ENCODE peak calls at places on chromosomes 5 and 9, in eight cellular contexts. V is hepatocyte, T is GM23248, R is OCI-LY7, W is GM23338, X is HCT116, Q is PC-3, Z is MM.1S. B is an unnamed sample.

GRCh38 chr5:141889282-141889871 is 11.2 kb upstream of the PCDH1 start:
- DNase-seq in V (no peak), T (peak; percentile 60), R (peak; percentile 43), W (no peak), X (no peak), Q (peak; percentile 35), Z (peak; percentile 45), B (no peak)

GRCh38 chr5:68798877-68799276 is 294.9 kb upstream of the SLC30A5 start:
- DNase-seq in V (no peak), T (peak; percentile 23), R (no peak), W (no peak), X (no peak), Q (no peak), Z (no peak), B (no peak)

GRCh38 chr5:54742417-54742889 is 224.9 kb downstream of the SNX18 start:
- DNase-seq in V (peak; percentile 49), T (peak; percentile 79), R (no peak), W (peak; percentile 44), X (no peak), Q (peak; percentile 79), Z (peak; percentile 14), B (peak; percentile 27)

GRCh38 chr9:8486095-8486494 is 686.5 kb upstream of the DMAC1 start:
- DNase-seq in V (peak; percentile 25), T (no peak), R (no peak), W (peak; percentile 78), X (no peak), Q (no peak), Z (no peak), B (peak; percentile 72)

GRCh38 chr5:138950411-138951011 is 75.4 kb upstream of the LRRTM2 start:
- DNase-seq in V (no peak), T (no peak), R (no peak), W (no peak), X (no peak), Q (no peak), Z (no peak), B (no peak)

GRCh38 chr5:16602182-16602581 is 14.6 kb downstream of the RETREG1 start:
- DNase-seq in V (no peak), T (no peak), R (no peak), W (peak; percentile 21), X (no peak), Q (no peak), Z (no peak), B (no peak)

GRCh38 chr5:27341342-27341741 is 303.0 kb upstream of the CDH9 start:
- DNase-seq in V (no peak), T (no peak), R (no peak), W (no peak), X (no peak), Q (no peak), Z (no peak), B (no peak)

GRCh38 chr5:13427859-13428557 is 516.5 kb downstream of the DNAH5 start:
- DNase-seq in V (no peak), T (no peak), R (no peak), W (no peak), X (no peak), Q (peak; percentile 88), Z (no peak), B (no peak)

GRCh38 chr5:95124101-95124500 is 160.8 kb downstream of the MCTP1 start:
- DNase-seq in V (no peak), T (no peak), R (no peak), W (no peak), X (no peak), Q (no peak), Z (no peak), B (no peak)

GRCh38 chr9:29214162-29214520 is 1640.9 kb upstream of the C9orf72 start:
- DNase-seq in V (peak; percentile 72), T (no peak), R (no peak), W (peak; percentile 94), X (no peak), Q (peak; percentile 68), Z (no peak), B (peak; percentile 77)

GRCh38 chr9:137720571-137721110 is 101.8 kb downstream of the EHMT1 start:
- DNase-seq in V (no peak), T (peak; percentile 9), R (no peak), W (no peak), X (no peak), Q (no peak), Z (no peak), B (no peak)

GRCh38 chr5:129996896-129997295 is 92.6 kb downstream of the CHSY3 start:
- DNase-seq in V (no peak), T (peak; percentile 65), R (no peak), W (no peak), X (no peak), Q (no peak), Z (no peak), B (no peak)

DNA sequence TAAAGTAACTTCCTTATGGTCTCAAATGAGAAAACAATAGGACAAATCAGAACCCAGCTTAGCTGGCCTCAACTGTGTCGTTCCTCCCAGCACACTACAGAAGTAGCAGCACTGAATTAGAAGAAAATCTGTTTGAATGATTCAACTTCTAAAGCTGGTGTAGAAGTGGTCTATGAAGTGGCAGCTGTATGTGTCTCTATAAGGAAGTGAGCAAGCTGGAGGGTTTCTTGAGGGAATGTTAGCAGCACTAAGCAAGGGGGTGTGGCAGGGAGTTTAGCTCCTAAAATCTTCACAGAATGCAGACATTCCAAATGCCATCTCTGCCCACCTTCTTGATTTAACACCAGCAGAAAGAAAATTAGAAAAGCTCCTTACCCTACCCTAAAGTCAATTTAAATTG is 4.1 kb downstream of the KLF9 start:
- DNase-seq in V (no peak), T (peak; percentile 72), R (no peak), W (no peak), X (no peak), Q (no peak), Z (no peak), B (no peak)
- TF ChIP-seq EZH2phosphoT487 in V (no peak), T (no peak), R (no peak), W (no peak), X (no peak), Q (no peak), Z (no peak), B (no peak)

GRCh38 chr9:128422783-128423150 is 2.1 kb downstream of the CERCAM start:
- DNase-seq in V (no peak), T (no peak), R (no peak), W (no peak), X (no peak), Q (no peak), Z (no peak), B (no peak)
- TF ChIP-seq EZH2phosphoT487 in V (no peak), T (no peak), R (no peak), W (no peak), X (no peak), Q (no peak), Z (no peak), B (no peak)

GRCh38 chr9:111851536-111851935 is 45.1 kb upstream of the UGCG start:
- DNase-seq in V (peak; percentile 50), T (peak; percentile 33), R (no peak), W (peak; percentile 34), X (peak; percentile 48), Q (peak; percentile 93), Z (no peak), B (no peak)
- TF ChIP-seq EZH2phosphoT487 in V (no peak), T (no peak), R (no peak), W (no peak), X (no peak), Q (no peak), Z (no peak), B (no peak)

GRCh38 chr9:128116104-128117083 is 11.1 kb downstream of the PTGES2 start:
- DNase-seq in V (no peak), T (no peak), R (no peak), W (no peak), X (no peak), Q (no peak), Z (no peak), B (no peak)

GRCh38 chr9:128118971-128119665 is 8.4 kb downstream of the PTGES2 start:
- DNase-seq in V (no peak), T (no peak), R (no peak), W (no peak), X (no peak), Q (no peak), Z (no peak), B (no peak)

GRCh38 chr9:128118472-128118857 is 9.1 kb downstream of the PTGES2 start:
- DNase-seq in V (no peak), T (no peak), R (no peak), W (no peak), X (no peak), Q (no peak), Z (no peak), B (no peak)

GRCh38 chr9:128120061-128120740 is 7.3 kb downstream of the PTGES2 start:
- DNase-seq in V (no peak), T (no peak), R (no peak), W (no peak), X (no peak), Q (no peak), Z (no peak), B (no peak)

DNA sequence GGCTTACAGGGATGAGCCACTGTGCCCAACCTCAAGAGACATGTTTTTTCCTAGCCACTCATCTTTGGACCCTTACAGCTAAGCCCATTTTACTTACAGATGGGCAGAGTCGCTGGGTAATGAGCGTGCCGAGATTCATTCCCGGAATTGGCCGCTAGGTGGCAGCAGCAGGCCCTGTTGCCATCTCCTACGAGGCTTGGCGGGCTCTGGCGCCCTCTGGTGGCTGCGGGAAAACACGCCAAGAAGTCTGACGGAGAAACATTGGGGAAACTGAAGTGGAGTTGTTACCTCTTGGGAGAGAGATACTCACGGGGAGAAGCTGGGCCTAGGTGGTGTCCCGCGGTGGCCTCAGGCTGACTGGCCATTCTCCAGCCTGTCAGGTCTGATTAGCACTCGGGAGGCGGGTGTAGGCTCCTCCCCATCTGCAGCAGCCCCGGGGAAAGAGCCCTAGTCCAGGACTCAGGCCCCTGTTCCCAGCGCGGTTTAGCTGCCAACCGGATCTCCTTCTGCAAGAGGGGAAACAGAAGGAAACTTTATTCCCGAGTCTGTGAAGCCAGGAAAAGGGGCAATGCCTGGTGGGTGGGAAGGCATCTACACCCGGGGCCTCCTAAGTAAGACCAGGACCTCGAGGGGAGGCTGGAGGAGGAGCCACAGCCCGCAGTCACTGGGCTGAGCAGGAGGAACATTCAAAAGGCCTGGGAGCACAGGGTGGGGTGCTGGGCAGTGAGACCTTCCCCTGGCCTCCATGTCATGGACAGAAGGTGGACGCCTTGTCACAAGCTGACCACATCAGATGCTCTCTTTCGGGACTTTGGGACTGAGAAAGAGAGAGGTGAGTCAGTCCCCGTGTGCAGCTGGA is 9.7 kb downstream of the PTGES2 start:
- DNase-seq in V (peak; percentile 95), T (peak; percentile 73), R (peak; percentile 92), W (peak; percentile 94), X (peak; percentile 74), Q (peak; percentile 89), Z (peak; percentile 91), B (peak; percentile 94)
- TF ChIP-seq EZH2phosphoT487 in V (no peak), T (no peak), R (no peak), W (no peak), X (no peak), Q (no peak), Z (no peak), B (no peak)

GRCh38 chr5:115831163-115831768 is 10.1 kb downstream of the ATG12 start:
- DNase-seq in V (peak; percentile 56), T (peak; percentile 70), R (peak; percentile 48), W (peak; percentile 71), X (no peak), Q (peak; percentile 66), Z (peak; percentile 15), B (peak; percentile 62)
- TF ChIP-seq EZH2phosphoT487 in V (no peak), T (no peak), R (no peak), W (no peak), X (no peak), Q (no peak), Z (no peak), B (no peak)